ENCODE peak calls at places on chromosomes 7 and 10, in nine cellular contexts. F is Caco-2; P is fibroblast of mammary gland; C is activated CD8-positive, alpha-beta T cell treated with anti-CD3 and anti-CD28 coated beads for 36 hours; L is epithelial cell of esophagus; S is ovary; K is H1; J is lower lobe of right lung; H is CD4-positive, alpha-beta T cell. A is an unnamed sample.

GRCh38 chr7:140623995-140624902 is 16.4 kb downstream of the DENND2A start:
- DNase-seq in F (peak), P (no peak), C (no peak), L (peak), S (no peak), K (no peak), J (no peak), H (no peak), A (no peak)

GRCh38 chr7:30970594-30971094 is 6.9 kb downstream of the GHRHR start:
- DNase-seq in F (no peak), P (peak), C (no peak), L (no peak), S (no peak), K (no peak), J (no peak), H (no peak), A (no peak)

GRCh38 chr7:158811461-158811860 is 17.8 kb downstream of the ESYT2 start:
- DNase-seq in F (no peak), P (peak), C (peak), L (peak), S (peak), K (no peak), J (no peak), H (no peak), A (peak)

GRCh38 chr10:116490028-116490662 is 55.6 kb upstream of the PNLIP start:
- DNase-seq in F (no peak), P (peak), C (no peak), L (peak), S (no peak), K (no peak), J (no peak), H (no peak), A (no peak)

GRCh38 chr10:34229917-34230316 is 585.2 kb downstream of the PARD3 start:
- DNase-seq in F (no peak), P (no peak), C (no peak), L (no peak), S (no peak), K (no peak), J (no peak), H (no peak), A (no peak)

GRCh38 chr10:5888843-5889623 is 660 bp downstream of the ANKRD16 start:
- DNase-seq in F (peak), P (peak), C (peak), L (peak), S (peak), K (peak), J (peak), H (peak), A (peak)

GRCh38 chr7:47670738-47671137 is 88.8 kb upstream of the TNS3 start:
- DNase-seq in F (no peak), P (no peak), C (no peak), L (no peak), S (no peak), K (no peak), J (no peak), H (no peak), A (no peak)

GRCh38 chr7:4707134-4707651 is 25.1 kb downstream of the FOXK1 start:
- DNase-seq in F (no peak), P (no peak), C (no peak), L (no peak), S (no peak), K (peak), J (no peak), H (no peak), A (no peak)

GRCh38 chr10:29828440-29828894 is 193.7 kb upstream of the SVIL start:
- DNase-seq in F (no peak), P (no peak), C (no peak), L (peak), S (no peak), K (no peak), J (no peak), H (no peak), A (no peak)

GRCh38 chr10:123717336-123717735 is 51.2 kb downstream of the GPR26 start:
- DNase-seq in F (no peak), P (no peak), C (no peak), L (no peak), S (no peak), K (no peak), J (no peak), H (no peak), A (no peak)

GRCh38 chr10:77601488-77601887 is 36.1 kb downstream of the KCNMA1 start:
- DNase-seq in F (no peak), P (no peak), C (no peak), L (no peak), S (no peak), K (no peak), J (no peak), H (no peak), A (no peak)

GRCh38 chr7:77655361-77655760 is 40.9 kb upstream of the RSBN1L start:
- DNase-seq in F (no peak), P (no peak), C (no peak), L (no peak), S (no peak), K (no peak), J (no peak), H (no peak), A (no peak)

GRCh38 chr7:157599491-157599890 is 262.7 kb downstream of the DNAJB6 start:
- DNase-seq in F (no peak), P (no peak), C (no peak), L (no peak), S (no peak), K (no peak), J (peak), H (no peak), A (no peak)

GRCh38 chr10:124589491-124590006 is 127.9 kb downstream of the LHPP start:
- DNase-seq in F (no peak), P (no peak), C (no peak), L (peak), S (peak), K (no peak), J (no peak), H (no peak), A (peak)

GRCh38 chr10:58782876-58783859 is 270.5 kb downstream of the BICC1 start:
- DNase-seq in F (peak), P (peak), C (no peak), L (no peak), S (peak), K (no peak), J (no peak), H (no peak), A (no peak)

GRCh38 chr7:98075801-98076200 is 30.9 kb upstream of the LMTK2 start:
- DNase-seq in F (no peak), P (no peak), C (no peak), L (no peak), S (no peak), K (no peak), J (no peak), H (no peak), A (no peak)

GRCh38 chr10:126131338-126131737 is 235.0 kb downstream of the FANK1 start:
- DNase-seq in F (no peak), P (peak), C (no peak), L (no peak), S (no peak), K (no peak), J (no peak), H (no peak), A (no peak)

GRCh38 chr10:87740232-87740631 is 77.8 kb downstream of the ATAD1 start:
- DNase-seq in F (no peak), P (peak), C (no peak), L (peak), S (no peak), K (no peak), J (no peak), H (no peak), A (no peak)

GRCh38 chr7:22127835-22128527 is 182.3 kb upstream of the CDCA7L start:
- DNase-seq in F (no peak), P (no peak), C (no peak), L (peak), S (no peak), K (no peak), J (no peak), H (no peak), A (no peak)

GRCh38 chr10:117132751-117133231 is 5.3 kb downstream of the VAX1 start:
- DNase-seq in F (no peak), P (no peak), C (no peak), L (no peak), S (no peak), K (peak), J (no peak), H (no peak), A (no peak)

GRCh38 chr10:34581871-34582532 is 233.1 kb downstream of the PARD3 start:
- DNase-seq in F (no peak), P (peak), C (no peak), L (peak), S (no peak), K (no peak), J (no peak), H (no peak), A (no peak)

GRCh38 chr7:47757946-47758371 is 176.0 kb upstream of the TNS3 start:
- DNase-seq in F (no peak), P (peak), C (no peak), L (peak), S (peak), K (no peak), J (peak), H (no peak), A (no peak)

GRCh38 chr7:156198277-156198676 is 386.0 kb upstream of the SHH start:
- DNase-seq in F (no peak), P (no peak), C (no peak), L (no peak), S (no peak), K (no peak), J (no peak), H (no peak), A (no peak)

GRCh38 chr7:154852205-154852604 is 150.7 kb downstream of the PAXIP1 start:
- DNase-seq in F (no peak), P (no peak), C (no peak), L (no peak), S (no peak), K (no peak), J (no peak), H (no peak), A (no peak)

GRCh38 chr7:106891545-106892410 is 26.7 kb downstream of the PIK3CG start:
- DNase-seq in F (no peak), P (no peak), C (no peak), L (peak), S (no peak), K (no peak), J (no peak), H (no peak), A (no peak)
- TF ChIP-seq CTCF in F (peak), P (no peak), C (no peak), L (no peak), S (no peak), K (peak), J (no peak), H (no peak), A (no peak)

DNA sequence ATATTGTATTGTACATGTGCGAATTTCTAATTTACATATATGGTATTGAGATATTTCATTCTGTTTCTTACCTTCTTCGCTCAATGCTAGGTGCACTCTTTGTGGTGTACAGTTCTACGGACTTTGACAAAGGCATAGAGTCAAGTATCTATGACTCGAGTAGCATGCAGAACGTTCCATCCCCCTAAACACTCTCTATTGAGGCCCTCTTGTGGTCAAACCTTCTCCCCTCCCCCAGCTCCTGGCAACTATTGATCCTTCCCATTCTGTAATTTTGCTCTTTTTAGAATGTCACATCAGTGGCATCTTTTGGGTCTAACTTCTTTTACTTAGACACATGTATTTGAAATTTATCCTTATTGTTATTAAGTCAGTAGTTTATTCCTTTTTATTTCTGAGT is 30.7 kb upstream of the GDF10 start:
- DNase-seq in F (no peak), P (no peak), C (peak), L (no peak), S (no peak), K (no peak), J (no peak), H (no peak), A (no peak)
- TF ChIP-seq CTCF in F (peak), P (peak), C (peak), L (no peak), S (no peak), K (peak), J (no peak), H (peak), A (no peak)

GRCh38 chr10:44813201-44813600 is 97.9 kb upstream of the TMEM72 start:
- DNase-seq in F (no peak), P (no peak), C (no peak), L (no peak), S (no peak), K (no peak), J (no peak), H (no peak), A (no peak)

GRCh38 chr10:44807451-44807850 is 103.7 kb upstream of the TMEM72 start:
- DNase-seq in F (no peak), P (peak), C (no peak), L (no peak), S (no peak), K (no peak), J (no peak), H (no peak), A (no peak)

GRCh38 chr10:44806895-44807294 is 104.2 kb upstream of the TMEM72 start:
- DNase-seq in F (no peak), P (no peak), C (no peak), L (no peak), S (no peak), K (no peak), J (no peak), H (no peak), A (no peak)

GRCh38 chr10:44811072-44811471 is 100.1 kb upstream of the TMEM72 start:
- DNase-seq in F (no peak), P (no peak), C (no peak), L (no peak), S (no peak), K (no peak), J (no peak), H (no peak), A (no peak)

DNA sequence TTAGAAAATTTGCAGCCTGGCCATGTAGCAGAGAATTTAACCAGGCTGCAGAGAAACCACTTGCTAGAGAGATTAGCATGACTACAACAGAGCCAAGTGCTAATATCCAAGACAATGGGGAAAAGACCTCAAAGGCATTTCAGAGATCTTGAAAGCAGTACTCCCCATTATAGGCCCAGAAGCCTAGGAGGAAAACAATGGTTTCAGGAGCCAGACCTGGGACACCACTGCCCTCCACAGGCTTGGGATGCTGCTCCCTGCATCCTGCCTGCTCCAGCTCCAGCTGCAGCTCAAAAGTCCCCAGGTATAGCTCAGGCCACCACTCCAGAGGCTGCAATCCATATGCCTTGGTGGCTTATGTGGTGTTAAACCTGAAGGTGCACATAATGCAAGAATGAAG is 101.5 kb upstream of the TMEM72 start:
- DNase-seq in F (no peak), P (peak), C (no peak), L (peak), S (no peak), K (no peak), J (no peak), H (no peak), A (no peak)
- TF ChIP-seq CTCF in F (no peak), P (peak), C (no peak), L (peak), S (no peak), K (peak), J (no peak), H (no peak), A (no peak)

GRCh38 chr10:113108180-113108835 is 158.3 kb downstream of the TCF7L2 start:
- DNase-seq in F (no peak), P (no peak), C (peak), L (peak), S (no peak), K (peak), J (peak), H (no peak), A (peak)
- TF ChIP-seq CTCF in F (peak), P (peak), C (peak), L (peak), S (no peak), K (peak), J (peak), H (peak), A (peak)

DNA sequence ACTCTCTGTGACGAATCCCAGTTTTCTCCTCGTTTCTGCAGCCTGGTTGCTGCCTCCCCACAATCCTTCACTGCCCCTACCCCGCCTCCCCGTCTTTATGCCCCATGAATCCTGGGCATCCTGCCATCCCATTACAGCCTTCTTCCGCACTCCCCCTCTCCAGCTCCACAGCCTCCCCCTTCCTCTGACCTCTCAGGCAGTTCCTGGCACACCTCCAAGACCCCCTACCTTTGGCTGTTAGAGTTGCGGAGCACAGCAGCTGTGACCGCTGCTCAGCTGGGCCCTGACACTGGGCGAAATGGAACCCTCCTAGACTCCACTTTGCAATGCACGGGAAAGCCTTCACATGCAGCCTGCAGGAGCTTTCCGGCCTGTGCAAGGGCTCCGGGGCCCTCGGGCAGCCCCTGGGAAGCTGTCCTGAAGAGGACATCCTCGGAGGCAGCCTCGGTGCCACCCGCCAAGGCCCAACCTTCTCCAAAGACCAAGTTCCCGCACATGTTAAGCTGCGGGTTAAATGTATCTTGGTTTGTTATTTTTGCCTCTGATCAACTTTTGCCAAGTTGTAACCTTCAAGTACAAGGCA is 400.7 kb upstream of the MKI67 start:
- DNase-seq in F (no peak), P (no peak), C (no peak), L (no peak), S (no peak), K (no peak), J (no peak), H (no peak), A (no peak)
- TF ChIP-seq CTCF in F (no peak), P (no peak), C (no peak), L (no peak), S (no peak), K (no peak), J (no peak), H (no peak), A (no peak)

GRCh38 chr10:68601490-68602265 is 41.5 kb downstream of the TET1 start:
- DNase-seq in F (no peak), P (no peak), C (no peak), L (no peak), S (no peak), K (no peak), J (no peak), H (no peak), A (no peak)
- TF ChIP-seq CTCF in F (no peak), P (no peak), C (no peak), L (no peak), S (no peak), K (no peak), J (no peak), H (no peak), A (no peak)

GRCh38 chr10:79146611-79147130 is 77.9 kb downstream of the ZMIZ1 start:
- DNase-seq in F (no peak), P (peak), C (peak), L (no peak), S (peak), K (no peak), J (peak), H (no peak), A (no peak)
- TF ChIP-seq CTCF in F (no peak), P (no peak), C (no peak), L (no peak), S (peak), K (no peak), J (peak), H (no peak), A (no peak)

GRCh38 chr10:70934701-70935100 is 46.3 kb upstream of the PCBD1 start:
- DNase-seq in F (no peak), P (no peak), C (no peak), L (no peak), S (no peak), K (no peak), J (no peak), H (no peak), A (no peak)

GRCh38 chr10:70930251-70931000 is 42.1 kb upstream of the PCBD1 start:
- DNase-seq in F (no peak), P (no peak), C (no peak), L (no peak), S (no peak), K (no peak), J (no peak), H (no peak), A (no peak)

GRCh38 chr10:70932415-70933196 is 44.2 kb upstream of the PCBD1 start:
- DNase-seq in F (no peak), P (no peak), C (no peak), L (no peak), S (no peak), K (no peak), J (no peak), H (no peak), A (no peak)

GRCh38 chr10:70928140-70928539 is 39.8 kb upstream of the PCBD1 start:
- DNase-seq in F (no peak), P (no peak), C (no peak), L (no peak), S (no peak), K (no peak), J (no peak), H (no peak), A (no peak)

GRCh38 chr10:70931168-70931805 is 42.9 kb upstream of the PCBD1 start:
- DNase-seq in F (no peak), P (peak), C (no peak), L (peak), S (no peak), K (no peak), J (no peak), H (no peak), A (peak)
- TF ChIP-seq CTCF in F (no peak), P (no peak), C (no peak), L (no peak), S (no peak), K (peak), J (no peak), H (no peak), A (no peak)

DNA sequence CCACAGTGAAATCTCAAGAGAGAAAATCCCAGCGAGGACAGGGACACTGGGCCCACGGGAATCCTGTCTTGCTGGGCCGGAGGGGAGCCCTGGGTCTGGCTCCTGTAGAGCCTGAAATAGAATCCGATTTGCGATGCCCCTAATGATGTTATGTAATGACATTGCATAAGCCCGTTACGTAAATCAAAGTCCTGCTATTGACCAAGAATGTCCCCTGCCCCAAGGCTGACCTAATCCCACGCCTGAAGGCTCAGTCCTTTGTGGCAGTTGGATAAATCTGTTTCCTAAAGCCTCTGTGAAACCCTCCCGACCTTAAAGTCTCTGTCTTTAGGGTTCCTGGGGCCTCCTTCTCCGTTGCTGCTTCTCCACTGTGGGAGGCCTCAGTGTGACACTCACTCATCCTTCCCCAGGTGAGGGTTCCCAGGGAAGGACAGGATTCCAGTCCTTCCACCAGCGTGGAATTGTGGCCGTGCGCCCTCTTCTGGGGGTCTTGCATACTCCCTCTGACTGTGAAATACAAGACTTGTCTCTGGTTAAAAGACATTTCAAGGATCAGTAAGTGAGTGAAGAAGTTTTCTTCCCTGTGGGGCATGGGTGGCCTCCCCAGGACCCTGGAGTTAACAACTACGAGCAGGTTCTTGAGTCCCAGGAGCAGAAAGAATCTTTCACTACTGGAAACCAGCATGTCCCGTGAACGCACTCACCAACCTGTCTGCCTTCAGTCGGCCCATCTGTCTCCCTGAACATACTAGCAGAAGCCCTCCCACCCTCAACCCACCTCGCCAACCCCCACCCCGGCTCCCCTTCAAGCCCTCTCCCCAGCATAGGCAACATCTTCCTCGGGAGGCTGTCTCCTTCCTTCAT is 19.8 kb downstream of the ZNF467 start:
- DNase-seq in F (peak), P (peak), C (no peak), L (peak), S (no peak), K (peak), J (peak), H (no peak), A (peak)
- TF ChIP-seq CTCF in F (peak), P (peak), C (no peak), L (peak), S (no peak), K (peak), J (peak), H (no peak), A (peak)

A was measured in Calu3.